ENCODE peak calls at places on chromosome 19, in ten cellular contexts. One of them, this sample, is unnamed. For H3K36me3, the result is how much of the 10 kb centered on the place peaks cover.

GRCh38 chr19:610071-610800 is 20.6 kb downstream of the HCN2 start:
- DNase-seq in bronchial epithelial cell: no peak
- DNase-seq in upper lobe of right lung: no peak
- DNase-seq in IMR-90: no peak
- DNase-seq in colonic mucosa: no peak
- DNase-seq in left lung: no peak
- DNase-seq in OCI-LY7: peak
- DNase-seq in breast epithelium: no peak
- DNase-seq in fibroblast of lung: no peak
- DNase-seq in mucosa of descending colon: no peak
- DNase-seq in this sample: no peak

GRCh38 chr19:1161716-1162115 is 12.4 kb downstream of the SBNO2 start:
- DNase-seq in bronchial epithelial cell: peak
- DNase-seq in upper lobe of right lung: peak
- DNase-seq in IMR-90: peak
- DNase-seq in colonic mucosa: no peak
- DNase-seq in left lung: peak
- DNase-seq in OCI-LY7: no peak
- DNase-seq in breast epithelium: no peak
- DNase-seq in fibroblast of lung: no peak
- DNase-seq in mucosa of descending colon: no peak
- DNase-seq in this sample: no peak

GRCh38 chr19:41997851-41998229 is 3.8 kb upstream of the ATP1A3 start:
- DNase-seq in bronchial epithelial cell: no peak
- DNase-seq in upper lobe of right lung: no peak
- DNase-seq in IMR-90: no peak
- DNase-seq in colonic mucosa: no peak
- DNase-seq in left lung: no peak
- DNase-seq in OCI-LY7: peak
- DNase-seq in breast epithelium: no peak
- DNase-seq in fibroblast of lung: no peak
- DNase-seq in mucosa of descending colon: no peak
- DNase-seq in this sample: no peak

GRCh38 chr19:47179643-47180310 is 49.1 kb downstream of the SAE1 start:
- DNase-seq in bronchial epithelial cell: no peak
- DNase-seq in upper lobe of right lung: no peak
- DNase-seq in IMR-90: no peak
- DNase-seq in colonic mucosa: no peak
- DNase-seq in left lung: no peak
- DNase-seq in OCI-LY7: no peak
- DNase-seq in breast epithelium: no peak
- DNase-seq in fibroblast of lung: no peak
- DNase-seq in mucosa of descending colon: no peak
- DNase-seq in this sample: no peak

GRCh38 chr19:46704379-46705076 is 12.4 kb downstream of the PRKD2 start:
- DNase-seq in bronchial epithelial cell: peak
- DNase-seq in upper lobe of right lung: peak
- DNase-seq in IMR-90: no peak
- DNase-seq in colonic mucosa: peak
- DNase-seq in left lung: peak
- DNase-seq in OCI-LY7: peak
- DNase-seq in breast epithelium: peak
- DNase-seq in fibroblast of lung: no peak
- DNase-seq in mucosa of descending colon: peak
- DNase-seq in this sample: no peak

GRCh38 chr19:1080360-1081161 is 13.6 kb downstream of the ARHGAP45 start:
- DNase-seq in bronchial epithelial cell: no peak
- DNase-seq in upper lobe of right lung: peak
- DNase-seq in IMR-90: no peak
- DNase-seq in colonic mucosa: no peak
- DNase-seq in left lung: no peak
- DNase-seq in OCI-LY7: no peak
- DNase-seq in breast epithelium: no peak
- DNase-seq in fibroblast of lung: no peak
- DNase-seq in mucosa of descending colon: no peak
- DNase-seq in this sample: no peak

GRCh38 chr19:47305309-47305751 is 4.3 kb upstream of the C5AR1 start:
- DNase-seq in bronchial epithelial cell: peak
- DNase-seq in upper lobe of right lung: peak
- DNase-seq in IMR-90: peak
- DNase-seq in colonic mucosa: peak
- DNase-seq in left lung: peak
- DNase-seq in OCI-LY7: peak
- DNase-seq in breast epithelium: no peak
- DNase-seq in fibroblast of lung: peak
- DNase-seq in mucosa of descending colon: peak
- DNase-seq in this sample: peak

GRCh38 chr19:8615022-8615421 is 4.5 kb upstream of the ADAMTS10 start:
- DNase-seq in bronchial epithelial cell: no peak
- DNase-seq in upper lobe of right lung: no peak
- DNase-seq in IMR-90: peak
- DNase-seq in colonic mucosa: no peak
- DNase-seq in left lung: no peak
- DNase-seq in OCI-LY7: no peak
- DNase-seq in breast epithelium: no peak
- DNase-seq in fibroblast of lung: peak
- DNase-seq in mucosa of descending colon: no peak
- DNase-seq in this sample: peak

GRCh38 chr19:38849147-38849745 is 540 bp downstream of the HNRNPL start:
- DNase-seq in bronchial epithelial cell: peak
- DNase-seq in upper lobe of right lung: peak
- DNase-seq in IMR-90: peak
- DNase-seq in colonic mucosa: peak
- DNase-seq in left lung: peak
- DNase-seq in OCI-LY7: peak
- DNase-seq in breast epithelium: peak
- DNase-seq in fibroblast of lung: peak
- DNase-seq in mucosa of descending colon: peak
- DNase-seq in this sample: peak

GRCh38 chr19:38850976-38851621 is 1.3 kb upstream of the HNRNPL start:
- DNase-seq in bronchial epithelial cell: no peak
- DNase-seq in upper lobe of right lung: peak
- DNase-seq in IMR-90: no peak
- DNase-seq in colonic mucosa: peak
- DNase-seq in left lung: peak
- DNase-seq in OCI-LY7: no peak
- DNase-seq in breast epithelium: no peak
- DNase-seq in fibroblast of lung: no peak
- DNase-seq in mucosa of descending colon: peak
- DNase-seq in this sample: peak

GRCh38 chr19:38851622-38852230 is 1.9 kb upstream of the HNRNPL start:
- DNase-seq in bronchial epithelial cell: peak
- DNase-seq in upper lobe of right lung: peak
- DNase-seq in IMR-90: peak
- DNase-seq in colonic mucosa: peak
- DNase-seq in left lung: peak
- DNase-seq in OCI-LY7: peak
- DNase-seq in breast epithelium: peak
- DNase-seq in fibroblast of lung: peak
- DNase-seq in mucosa of descending colon: peak
- DNase-seq in this sample: peak

GRCh38 chr19:38849746-38850230 is at the start of gene HNRNPL:
- DNase-seq in bronchial epithelial cell: no peak
- DNase-seq in upper lobe of right lung: peak
- DNase-seq in IMR-90: no peak
- DNase-seq in colonic mucosa: peak
- DNase-seq in left lung: peak
- DNase-seq in OCI-LY7: no peak
- DNase-seq in breast epithelium: no peak
- DNase-seq in fibroblast of lung: no peak
- DNase-seq in mucosa of descending colon: no peak
- DNase-seq in this sample: no peak

DNA sequence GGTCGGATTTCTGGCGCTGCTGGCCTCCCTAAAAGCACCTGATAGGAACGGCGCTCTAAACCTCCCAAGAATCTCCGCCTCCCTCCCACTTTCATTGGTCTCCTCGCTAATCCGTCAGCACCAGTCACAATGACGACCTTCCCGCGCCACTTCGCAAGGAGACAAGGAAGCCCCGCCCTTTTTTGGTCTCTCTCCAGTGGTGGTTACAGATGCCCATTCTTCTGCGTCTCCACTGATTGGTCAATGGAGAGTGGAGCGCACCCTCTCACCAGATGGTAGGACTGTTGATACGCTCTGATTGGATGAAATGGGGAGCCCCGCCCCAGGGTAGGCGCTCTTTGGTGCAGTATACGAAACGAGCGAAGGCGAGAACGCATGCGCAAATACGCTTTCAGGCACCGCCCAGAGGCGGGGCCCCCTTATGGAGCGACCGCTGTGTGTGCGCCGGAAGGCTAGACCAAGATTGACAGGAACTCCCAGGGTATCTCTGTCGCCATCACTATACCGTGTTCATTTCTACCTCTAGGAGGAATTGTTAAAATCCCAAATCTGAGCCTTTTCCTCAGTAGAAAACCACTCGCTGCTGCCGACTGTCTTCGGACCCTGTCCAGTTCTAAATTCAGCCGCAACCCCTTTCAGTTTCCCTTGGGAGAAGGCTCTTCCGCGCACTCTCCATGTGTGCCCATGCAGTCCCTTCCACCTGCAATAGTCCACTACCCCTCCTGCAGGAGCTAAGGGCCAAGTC is 617 bp upstream of the HNRNPL start:
- DNase-seq in bronchial epithelial cell: peak
- DNase-seq in upper lobe of right lung: peak
- DNase-seq in IMR-90: peak
- DNase-seq in colonic mucosa: peak
- DNase-seq in left lung: peak
- DNase-seq in OCI-LY7: peak
- DNase-seq in breast epithelium: peak
- DNase-seq in fibroblast of lung: peak
- DNase-seq in mucosa of descending colon: peak
- DNase-seq in this sample: peak
- H3K4me3 ChIP-seq in bronchial epithelial cell: peak
- H3K4me3 ChIP-seq in upper lobe of right lung: peak
- H3K4me3 ChIP-seq in IMR-90: peak
- H3K4me3 ChIP-seq in colonic mucosa: peak
- H3K4me3 ChIP-seq in left lung: peak
- H3K4me3 ChIP-seq in OCI-LY7: peak
- H3K4me3 ChIP-seq in breast epithelium: peak
- H3K4me3 ChIP-seq in fibroblast of lung: peak
- H3K4me3 ChIP-seq in mucosa of descending colon: peak
- H3K4me3 ChIP-seq in this sample: peak

GRCh38 chr19:10797078-10797477 is 38.9 kb downstream of the TMED1 start:
- DNase-seq in bronchial epithelial cell: no peak
- DNase-seq in upper lobe of right lung: no peak
- DNase-seq in IMR-90: no peak
- DNase-seq in colonic mucosa: no peak
- DNase-seq in left lung: no peak
- DNase-seq in OCI-LY7: no peak
- DNase-seq in breast epithelium: no peak
- DNase-seq in fibroblast of lung: no peak
- DNase-seq in mucosa of descending colon: no peak
- DNase-seq in this sample: no peak

GRCh38 chr19:10802479-10802878 is 33.5 kb downstream of the TMED1 start:
- DNase-seq in bronchial epithelial cell: no peak
- DNase-seq in upper lobe of right lung: no peak
- DNase-seq in IMR-90: no peak
- DNase-seq in colonic mucosa: no peak
- DNase-seq in left lung: no peak
- DNase-seq in OCI-LY7: no peak
- DNase-seq in breast epithelium: no peak
- DNase-seq in fibroblast of lung: no peak
- DNase-seq in mucosa of descending colon: no peak
- DNase-seq in this sample: no peak

GRCh38 chr19:10800488-10800887 is 35.5 kb downstream of the TMED1 start:
- DNase-seq in bronchial epithelial cell: no peak
- DNase-seq in upper lobe of right lung: no peak
- DNase-seq in IMR-90: peak
- DNase-seq in colonic mucosa: no peak
- DNase-seq in left lung: no peak
- DNase-seq in OCI-LY7: no peak
- DNase-seq in breast epithelium: no peak
- DNase-seq in fibroblast of lung: no peak
- DNase-seq in mucosa of descending colon: no peak
- DNase-seq in this sample: no peak

GRCh38 chr19:10796653-10797052 is 39.4 kb downstream of the TMED1 start:
- DNase-seq in bronchial epithelial cell: no peak
- DNase-seq in upper lobe of right lung: no peak
- DNase-seq in IMR-90: no peak
- DNase-seq in colonic mucosa: no peak
- DNase-seq in left lung: no peak
- DNase-seq in OCI-LY7: no peak
- DNase-seq in breast epithelium: no peak
- DNase-seq in fibroblast of lung: no peak
- DNase-seq in mucosa of descending colon: no peak
- DNase-seq in this sample: no peak

GRCh38 chr19:10797541-10798256 is 38.3 kb downstream of the TMED1 start:
- DNase-seq in bronchial epithelial cell: no peak
- DNase-seq in upper lobe of right lung: no peak
- DNase-seq in IMR-90: no peak
- DNase-seq in colonic mucosa: no peak
- DNase-seq in left lung: no peak
- DNase-seq in OCI-LY7: no peak
- DNase-seq in breast epithelium: no peak
- DNase-seq in fibroblast of lung: no peak
- DNase-seq in mucosa of descending colon: no peak
- DNase-seq in this sample: no peak
- H3K36me3 ChIP-seq in bronchial epithelial cell: under half
- H3K36me3 ChIP-seq in upper lobe of right lung: half or more
- H3K36me3 ChIP-seq in IMR-90: half or more
- H3K36me3 ChIP-seq in colonic mucosa: under half
- H3K36me3 ChIP-seq in left lung: under half
- H3K36me3 ChIP-seq in OCI-LY7: half or more
- H3K36me3 ChIP-seq in breast epithelium: under half
- H3K36me3 ChIP-seq in fibroblast of lung: under half
- H3K36me3 ChIP-seq in mucosa of descending colon: under half
- H3K36me3 ChIP-seq in this sample: half or more

DNA sequence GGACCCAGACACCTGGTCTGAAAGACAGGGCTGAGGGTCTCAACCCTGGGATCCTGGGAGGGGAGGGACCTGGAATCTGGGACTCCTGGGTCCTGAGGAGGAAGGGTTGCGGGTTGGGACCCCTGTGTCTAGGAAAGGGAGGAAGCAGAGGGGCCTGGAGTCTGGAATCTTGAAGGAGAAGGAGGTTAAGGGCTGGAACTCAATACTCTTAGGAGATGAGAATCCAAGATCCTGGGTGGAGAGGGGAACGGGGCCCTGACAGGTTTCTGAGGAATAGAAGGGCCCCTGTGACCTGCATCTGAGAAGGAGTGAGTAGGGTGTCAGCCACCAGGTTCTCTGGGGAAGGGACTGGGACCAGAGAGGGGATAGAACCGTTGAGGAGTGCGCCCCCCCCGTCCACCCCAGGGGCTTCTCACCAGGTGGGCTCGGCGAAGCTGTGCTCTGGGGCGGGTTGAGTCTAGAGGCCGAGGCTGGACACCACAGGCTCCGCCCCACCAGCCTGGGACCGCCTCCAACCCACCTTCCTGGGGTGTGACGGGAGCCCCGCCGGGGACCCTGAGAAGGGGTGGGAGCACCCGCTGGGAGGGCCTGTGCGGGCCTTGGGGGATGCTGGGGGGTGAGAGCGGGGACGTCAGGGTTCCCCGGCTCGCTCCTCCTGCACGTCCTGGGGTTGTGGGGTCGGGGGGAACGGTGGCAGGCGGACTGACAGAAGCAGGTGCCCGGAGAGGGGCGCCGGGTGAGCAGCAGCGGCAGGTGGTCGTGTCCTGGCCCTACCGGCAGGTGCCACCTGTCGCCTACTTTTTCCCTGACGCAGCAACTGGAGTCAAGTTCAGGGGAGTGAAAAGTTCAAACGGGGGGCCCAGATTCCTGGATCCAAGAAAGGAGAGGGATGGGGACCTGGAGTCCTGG is at the start of gene MAMSTR:
- DNase-seq in bronchial epithelial cell: no peak
- DNase-seq in upper lobe of right lung: no peak
- DNase-seq in IMR-90: no peak
- DNase-seq in colonic mucosa: no peak
- DNase-seq in left lung: no peak
- DNase-seq in OCI-LY7: no peak
- DNase-seq in breast epithelium: no peak
- DNase-seq in fibroblast of lung: no peak
- DNase-seq in mucosa of descending colon: no peak
- DNase-seq in this sample: no peak
- H3K4me3 ChIP-seq in bronchial epithelial cell: no peak
- H3K4me3 ChIP-seq in upper lobe of right lung: peak
- H3K4me3 ChIP-seq in IMR-90: no peak
- H3K4me3 ChIP-seq in colonic mucosa: peak
- H3K4me3 ChIP-seq in left lung: no peak
- H3K4me3 ChIP-seq in OCI-LY7: peak
- H3K4me3 ChIP-seq in breast epithelium: peak
- H3K4me3 ChIP-seq in fibroblast of lung: peak
- H3K4me3 ChIP-seq in mucosa of descending colon: peak
- H3K4me3 ChIP-seq in this sample: peak

GRCh38 chr19:12841094-12841493 is 2.8 kb downstream of the MAST1 start:
- DNase-seq in bronchial epithelial cell: no peak
- DNase-seq in upper lobe of right lung: peak
- DNase-seq in IMR-90: peak
- DNase-seq in colonic mucosa: no peak
- DNase-seq in left lung: no peak
- DNase-seq in OCI-LY7: no peak
- DNase-seq in breast epithelium: no peak
- DNase-seq in fibroblast of lung: no peak
- DNase-seq in mucosa of descending colon: peak
- DNase-seq in this sample: no peak

GRCh38 chr19:12843999-12844732 is 5.9 kb downstream of the MAST1 start:
- DNase-seq in bronchial epithelial cell: no peak
- DNase-seq in upper lobe of right lung: no peak
- DNase-seq in IMR-90: no peak
- DNase-seq in colonic mucosa: no peak
- DNase-seq in left lung: no peak
- DNase-seq in OCI-LY7: no peak
- DNase-seq in breast epithelium: no peak
- DNase-seq in fibroblast of lung: no peak
- DNase-seq in mucosa of descending colon: no peak
- DNase-seq in this sample: no peak

GRCh38 chr19:12842511-12842910 is 4.2 kb downstream of the MAST1 start:
- DNase-seq in bronchial epithelial cell: no peak
- DNase-seq in upper lobe of right lung: no peak
- DNase-seq in IMR-90: no peak
- DNase-seq in colonic mucosa: no peak
- DNase-seq in left lung: no peak
- DNase-seq in OCI-LY7: no peak
- DNase-seq in breast epithelium: no peak
- DNase-seq in fibroblast of lung: no peak
- DNase-seq in mucosa of descending colon: no peak
- DNase-seq in this sample: no peak

GRCh38 chr19:12840091-12841079 is 2.1 kb downstream of the MAST1 start:
- DNase-seq in bronchial epithelial cell: peak
- DNase-seq in upper lobe of right lung: peak
- DNase-seq in IMR-90: peak
- DNase-seq in colonic mucosa: peak
- DNase-seq in left lung: peak
- DNase-seq in OCI-LY7: peak
- DNase-seq in breast epithelium: peak
- DNase-seq in fibroblast of lung: peak
- DNase-seq in mucosa of descending colon: peak
- DNase-seq in this sample: peak

GRCh38 chr19:12843328-12843727 is 5.0 kb downstream of the MAST1 start:
- DNase-seq in bronchial epithelial cell: no peak
- DNase-seq in upper lobe of right lung: no peak
- DNase-seq in IMR-90: no peak
- DNase-seq in colonic mucosa: no peak
- DNase-seq in left lung: no peak
- DNase-seq in OCI-LY7: no peak
- DNase-seq in breast epithelium: no peak
- DNase-seq in fibroblast of lung: no peak
- DNase-seq in mucosa of descending colon: no peak
- DNase-seq in this sample: no peak
- H3K36me3 ChIP-seq in bronchial epithelial cell: under half
- H3K36me3 ChIP-seq in upper lobe of right lung: under half
- H3K36me3 ChIP-seq in IMR-90: under half
- H3K36me3 ChIP-seq in colonic mucosa: under half
- H3K36me3 ChIP-seq in left lung: under half
- H3K36me3 ChIP-seq in OCI-LY7: under half
- H3K36me3 ChIP-seq in breast epithelium: under half
- H3K36me3 ChIP-seq in fibroblast of lung: under half
- H3K36me3 ChIP-seq in mucosa of descending colon: under half
- H3K36me3 ChIP-seq in this sample: under half